ENCODE peak calls at places on chromosomes 5 and 9, in nine cellular contexts. One of them, this sample, is unnamed.

GRCh38 chr5:14305045-14305444 is 161.9 kb downstream of the TRIO start:
- DNase-seq in mucosa of descending colon: no peak
- DNase-seq in fibroblast of lung: peak; percentile 94
- DNase-seq in ovary: no peak
- DNase-seq in hepatocyte: peak; percentile 48
- DNase-seq in lower lobe of right lung: no peak
- DNase-seq in MM.1S: no peak
- DNase-seq in esophagus squamous epithelium: no peak
- DNase-seq in heart left ventricle: peak; percentile 70
- DNase-seq in this sample: no peak

GRCh38 chr5:5380298-5380697 is 42.2 kb upstream of the ICE1 start:
- DNase-seq in ovary: no peak
- DNase-seq in esophagus squamous epithelium: no peak
- DNase-seq in heart left ventricle: no peak
- DNase-seq in fibroblast of lung: no peak
- DNase-seq in hepatocyte: no peak
- DNase-seq in lower lobe of right lung: no peak
- DNase-seq in MM.1S: no peak
- DNase-seq in mucosa of descending colon: no peak
- DNase-seq in this sample: no peak

GRCh38 chr9:1173211-1173610 is 123.1 kb downstream of the DMRT2 start:
- DNase-seq in fibroblast of lung: no peak
- DNase-seq in ovary: no peak
- DNase-seq in lower lobe of right lung: no peak
- DNase-seq in mucosa of descending colon: peak; percentile 55
- DNase-seq in esophagus squamous epithelium: no peak
- DNase-seq in MM.1S: no peak
- DNase-seq in hepatocyte: no peak
- DNase-seq in heart left ventricle: no peak
- DNase-seq in this sample: no peak

GRCh38 chr5:16502866-16503265 is 37.3 kb upstream of the ZNF622 start:
- DNase-seq in ovary: no peak
- DNase-seq in esophagus squamous epithelium: no peak
- DNase-seq in heart left ventricle: no peak
- DNase-seq in hepatocyte: no peak
- DNase-seq in lower lobe of right lung: no peak
- DNase-seq in mucosa of descending colon: no peak
- DNase-seq in MM.1S: no peak
- DNase-seq in fibroblast of lung: no peak
- DNase-seq in this sample: no peak

GRCh38 chr5:14406554-14406849 is 175.1 kb upstream of the OTULINL start:
- DNase-seq in esophagus squamous epithelium: no peak
- DNase-seq in heart left ventricle: no peak
- DNase-seq in lower lobe of right lung: no peak
- DNase-seq in MM.1S: no peak
- DNase-seq in fibroblast of lung: peak; percentile 76
- DNase-seq in mucosa of descending colon: no peak
- DNase-seq in hepatocyte: peak; percentile 46
- DNase-seq in ovary: peak; percentile 37
- DNase-seq in this sample: no peak

GRCh38 chr9:115808695-115809094 is 344.9 kb upstream of the PAPPA start:
- DNase-seq in MM.1S: no peak
- DNase-seq in fibroblast of lung: peak; percentile 76
- DNase-seq in hepatocyte: no peak
- DNase-seq in ovary: no peak
- DNase-seq in lower lobe of right lung: no peak
- DNase-seq in esophagus squamous epithelium: no peak
- DNase-seq in mucosa of descending colon: peak; percentile 1
- DNase-seq in heart left ventricle: no peak
- DNase-seq in this sample: no peak

GRCh38 chr5:156396063-156396829 is 69.3 kb downstream of the SGCD start:
- DNase-seq in lower lobe of right lung: no peak
- DNase-seq in mucosa of descending colon: no peak
- DNase-seq in fibroblast of lung: no peak
- DNase-seq in esophagus squamous epithelium: no peak
- DNase-seq in heart left ventricle: no peak
- DNase-seq in MM.1S: no peak
- DNase-seq in ovary: no peak
- DNase-seq in hepatocyte: peak; percentile 13
- DNase-seq in this sample: no peak

GRCh38 chr5:107878676-107879075 is 207.9 kb upstream of the EFNA5 start:
- DNase-seq in MM.1S: no peak
- DNase-seq in ovary: no peak
- DNase-seq in esophagus squamous epithelium: no peak
- DNase-seq in mucosa of descending colon: no peak
- DNase-seq in hepatocyte: no peak
- DNase-seq in lower lobe of right lung: no peak
- DNase-seq in heart left ventricle: no peak
- DNase-seq in fibroblast of lung: no peak
- DNase-seq in this sample: no peak

GRCh38 chr5:87729786-87730185 is 317.1 kb upstream of the CCNH start:
- DNase-seq in ovary: no peak
- DNase-seq in heart left ventricle: no peak
- DNase-seq in MM.1S: no peak
- DNase-seq in hepatocyte: no peak
- DNase-seq in fibroblast of lung: no peak
- DNase-seq in lower lobe of right lung: no peak
- DNase-seq in mucosa of descending colon: no peak
- DNase-seq in esophagus squamous epithelium: no peak
- DNase-seq in this sample: no peak

GRCh38 chr5:32709789-32710334 is 1.3 kb upstream of the NPR3 start:
- DNase-seq in MM.1S: peak; percentile 81
- DNase-seq in mucosa of descending colon: peak; percentile 86
- DNase-seq in heart left ventricle: peak; percentile 76
- DNase-seq in esophagus squamous epithelium: no peak
- DNase-seq in hepatocyte: peak; percentile 80
- DNase-seq in ovary: peak; percentile 65
- DNase-seq in lower lobe of right lung: peak; percentile 70
- DNase-seq in fibroblast of lung: peak; percentile 85
- DNase-seq in this sample: peak; percentile 68

GRCh38 chr9:79686381-79687130 is 114.8 kb downstream of the TLE4 start:
- DNase-seq in ovary: no peak
- DNase-seq in fibroblast of lung: peak; percentile 71
- DNase-seq in esophagus squamous epithelium: no peak
- DNase-seq in hepatocyte: no peak
- DNase-seq in MM.1S: no peak
- DNase-seq in heart left ventricle: no peak
- DNase-seq in mucosa of descending colon: no peak
- DNase-seq in lower lobe of right lung: no peak
- DNase-seq in this sample: no peak

GRCh38 chr5:78523314-78524193 is 125.0 kb downstream of the LHFPL2 start:
- DNase-seq in lower lobe of right lung: no peak
- DNase-seq in heart left ventricle: no peak
- DNase-seq in MM.1S: no peak
- DNase-seq in hepatocyte: no peak
- DNase-seq in mucosa of descending colon: no peak
- DNase-seq in ovary: no peak
- DNase-seq in fibroblast of lung: no peak
- DNase-seq in esophagus squamous epithelium: no peak
- DNase-seq in this sample: no peak

GRCh38 chr5:87121315-87122170 is 146.1 kb upstream of the RASA1 start:
- DNase-seq in esophagus squamous epithelium: no peak
- DNase-seq in hepatocyte: no peak
- DNase-seq in MM.1S: peak; percentile 90
- DNase-seq in mucosa of descending colon: peak; percentile 14
- DNase-seq in heart left ventricle: no peak
- DNase-seq in fibroblast of lung: peak; percentile 87
- DNase-seq in lower lobe of right lung: no peak
- DNase-seq in ovary: no peak
- DNase-seq in this sample: no peak

GRCh38 chr9:110131499-110131898 is 76.5 kb downstream of the C9orf152 start:
- DNase-seq in MM.1S: no peak
- DNase-seq in fibroblast of lung: no peak
- DNase-seq in heart left ventricle: no peak
- DNase-seq in ovary: no peak
- DNase-seq in hepatocyte: no peak
- DNase-seq in mucosa of descending colon: no peak
- DNase-seq in esophagus squamous epithelium: no peak
- DNase-seq in lower lobe of right lung: no peak
- DNase-seq in this sample: no peak

GRCh38 chr5:6493681-6494454 is 45.2 kb downstream of the UBE2QL1 start:
- DNase-seq in hepatocyte: no peak
- DNase-seq in esophagus squamous epithelium: no peak
- DNase-seq in heart left ventricle: no peak
- DNase-seq in mucosa of descending colon: no peak
- DNase-seq in ovary: no peak
- DNase-seq in fibroblast of lung: no peak
- DNase-seq in MM.1S: no peak
- DNase-seq in lower lobe of right lung: no peak
- DNase-seq in this sample: no peak

GRCh38 chr5:66498791-66499207 is 97.4 kb upstream of the MAST4 start:
- DNase-seq in MM.1S: no peak
- DNase-seq in fibroblast of lung: peak; percentile 1
- DNase-seq in heart left ventricle: peak; percentile 37
- DNase-seq in hepatocyte: peak; percentile 12
- DNase-seq in mucosa of descending colon: no peak
- DNase-seq in ovary: no peak
- DNase-seq in lower lobe of right lung: no peak
- DNase-seq in esophagus squamous epithelium: no peak
- DNase-seq in this sample: peak; percentile 34

GRCh38 chr5:92641031-92641962 is 939.7 kb downstream of the NR2F1-AS1 start:
- DNase-seq in MM.1S: peak; percentile 22
- DNase-seq in esophagus squamous epithelium: no peak
- DNase-seq in lower lobe of right lung: no peak
- DNase-seq in ovary: peak; percentile 14
- DNase-seq in hepatocyte: peak; percentile 49
- DNase-seq in heart left ventricle: no peak
- DNase-seq in mucosa of descending colon: peak; percentile 25
- DNase-seq in fibroblast of lung: peak; percentile 74
- DNase-seq in this sample: peak; percentile 14

GRCh38 chr5:154757647-154758406 is 2.6 kb downstream of the LARP1 start:
- DNase-seq in hepatocyte: no peak
- DNase-seq in ovary: no peak
- DNase-seq in heart left ventricle: no peak
- DNase-seq in lower lobe of right lung: no peak
- DNase-seq in MM.1S: no peak
- DNase-seq in mucosa of descending colon: no peak
- DNase-seq in esophagus squamous epithelium: no peak
- DNase-seq in fibroblast of lung: no peak
- DNase-seq in this sample: no peak

GRCh38 chr5:158899792-158900191 is 199.9 kb downstream of the EBF1 start:
- DNase-seq in hepatocyte: no peak
- DNase-seq in fibroblast of lung: no peak
- DNase-seq in esophagus squamous epithelium: no peak
- DNase-seq in lower lobe of right lung: no peak
- DNase-seq in heart left ventricle: peak; percentile 66
- DNase-seq in mucosa of descending colon: no peak
- DNase-seq in ovary: peak; percentile 41
- DNase-seq in MM.1S: no peak
- DNase-seq in this sample: peak; percentile 29

GRCh38 chr5:92567831-92568450 is 1013.1 kb downstream of the NR2F1-AS1 start:
- DNase-seq in mucosa of descending colon: no peak
- DNase-seq in ovary: no peak
- DNase-seq in heart left ventricle: no peak
- DNase-seq in fibroblast of lung: no peak
- DNase-seq in MM.1S: no peak
- DNase-seq in lower lobe of right lung: no peak
- DNase-seq in hepatocyte: no peak
- DNase-seq in esophagus squamous epithelium: no peak
- DNase-seq in this sample: no peak

GRCh38 chr5:1883925-1884637 is 1.4 kb upstream of the IRX4 start:
- DNase-seq in mucosa of descending colon: no peak
- DNase-seq in MM.1S: no peak
- DNase-seq in heart left ventricle: no peak
- DNase-seq in hepatocyte: no peak
- DNase-seq in fibroblast of lung: no peak
- DNase-seq in ovary: no peak
- DNase-seq in esophagus squamous epithelium: no peak
- DNase-seq in lower lobe of right lung: peak; percentile 27
- DNase-seq in this sample: no peak

GRCh38 chr5:40413747-40414146 is 266.0 kb upstream of the PTGER4 start:
- DNase-seq in MM.1S: no peak
- DNase-seq in fibroblast of lung: peak; percentile 88
- DNase-seq in mucosa of descending colon: no peak
- DNase-seq in esophagus squamous epithelium: no peak
- DNase-seq in heart left ventricle: no peak
- DNase-seq in lower lobe of right lung: no peak
- DNase-seq in hepatocyte: no peak
- DNase-seq in ovary: no peak
- DNase-seq in this sample: no peak

GRCh38 chr9:13705913-13706312 is 426.4 kb upstream of the MPDZ start:
- DNase-seq in esophagus squamous epithelium: no peak
- DNase-seq in fibroblast of lung: peak; percentile 80
- DNase-seq in hepatocyte: peak; percentile 19
- DNase-seq in ovary: no peak
- DNase-seq in heart left ventricle: peak; percentile 54
- DNase-seq in mucosa of descending colon: no peak
- DNase-seq in lower lobe of right lung: no peak
- DNase-seq in MM.1S: no peak
- DNase-seq in this sample: no peak

GRCh38 chr5:135174315-135175096 is 140.5 kb upstream of the PITX1 start:
- DNase-seq in esophagus squamous epithelium: no peak
- DNase-seq in hepatocyte: no peak
- DNase-seq in fibroblast of lung: no peak
- DNase-seq in ovary: no peak
- DNase-seq in mucosa of descending colon: no peak
- DNase-seq in MM.1S: no peak
- DNase-seq in lower lobe of right lung: no peak
- DNase-seq in heart left ventricle: no peak
- DNase-seq in this sample: no peak
- TF ChIP-seq CTCF in esophagus squamous epithelium: peak; percentile 18
- TF ChIP-seq CTCF in hepatocyte: no peak
- TF ChIP-seq CTCF in fibroblast of lung: no peak
- TF ChIP-seq CTCF in ovary: no peak
- TF ChIP-seq CTCF in mucosa of descending colon: no peak
- TF ChIP-seq CTCF in MM.1S: peak; percentile 26
- TF ChIP-seq CTCF in lower lobe of right lung: no peak
- TF ChIP-seq CTCF in heart left ventricle: no peak
- TF ChIP-seq CTCF in this sample: no peak

GRCh38 chr5:172898513-172899369 is 60.5 kb upstream of the RPL26L1 start:
- DNase-seq in esophagus squamous epithelium: no peak
- DNase-seq in lower lobe of right lung: no peak
- DNase-seq in hepatocyte: no peak
- DNase-seq in MM.1S: no peak
- DNase-seq in fibroblast of lung: no peak
- DNase-seq in mucosa of descending colon: no peak
- DNase-seq in ovary: no peak
- DNase-seq in heart left ventricle: no peak
- DNase-seq in this sample: no peak
- H3K4me1 ChIP-seq in esophagus squamous epithelium: peaks cover 55% of the 10 kb centered on the region
- H3K4me1 ChIP-seq in lower lobe of right lung: peaks cover 60% of the 10 kb centered on the region
- H3K4me1 ChIP-seq in hepatocyte: peaks cover 37% of the 10 kb centered on the region
- H3K4me1 ChIP-seq in MM.1S: no peaks in the 10 kb centered on the region
- H3K4me1 ChIP-seq in fibroblast of lung: peaks cover 48% of the 10 kb centered on the region
- H3K4me1 ChIP-seq in mucosa of descending colon: peaks cover 8% of the 10 kb centered on the region
- H3K4me1 ChIP-seq in ovary: peaks cover 31% of the 10 kb centered on the region
- H3K4me1 ChIP-seq in heart left ventricle: peaks cover 62% of the 10 kb centered on the region
- H3K4me1 ChIP-seq in this sample: peaks cover 68% of the 10 kb centered on the region

GRCh38 chr5:147339313-147339712 is 104.5 kb downstream of the STK32A start:
- DNase-seq in mucosa of descending colon: no peak
- DNase-seq in heart left ventricle: no peak
- DNase-seq in fibroblast of lung: no peak
- DNase-seq in MM.1S: no peak
- DNase-seq in hepatocyte: no peak
- DNase-seq in esophagus squamous epithelium: no peak
- DNase-seq in lower lobe of right lung: no peak
- DNase-seq in ovary: no peak
- DNase-seq in this sample: no peak
- TF ChIP-seq CTCF in mucosa of descending colon: no peak
- TF ChIP-seq CTCF in heart left ventricle: no peak
- TF ChIP-seq CTCF in fibroblast of lung: no peak
- TF ChIP-seq CTCF in MM.1S: no peak
- TF ChIP-seq CTCF in hepatocyte: no peak
- TF ChIP-seq CTCF in esophagus squamous epithelium: no peak
- TF ChIP-seq CTCF in lower lobe of right lung: no peak
- TF ChIP-seq CTCF in ovary: no peak
- TF ChIP-seq CTCF in this sample: no peak

GRCh38 chr5:98927988-98928801 is 612 bp downstream of the CHD1 start:
- DNase-seq in esophagus squamous epithelium: peak; percentile 69
- DNase-seq in lower lobe of right lung: peak; percentile 73
- DNase-seq in ovary: peak; percentile 82
- DNase-seq in fibroblast of lung: peak; percentile 73
- DNase-seq in MM.1S: peak; percentile 50
- DNase-seq in mucosa of descending colon: peak; percentile 73
- DNase-seq in heart left ventricle: peak; percentile 67
- DNase-seq in hepatocyte: peak; percentile 85
- DNase-seq in this sample: peak; percentile 66
- H3K4me1 ChIP-seq in esophagus squamous epithelium: peaks cover 13% of the 10 kb centered on the region
- H3K4me1 ChIP-seq in lower lobe of right lung: peaks cover 49% of the 10 kb centered on the region
- H3K4me1 ChIP-seq in ovary: no peaks in the 10 kb centered on the region
- H3K4me1 ChIP-seq in fibroblast of lung: no peaks in the 10 kb centered on the region
- H3K4me1 ChIP-seq in MM.1S: peaks cover 10% of the 10 kb centered on the region
- H3K4me1 ChIP-seq in mucosa of descending colon: peaks cover 20% of the 10 kb centered on the region
- H3K4me1 ChIP-seq in heart left ventricle: peaks cover 58% of the 10 kb centered on the region
- H3K4me1 ChIP-seq in hepatocyte: peaks cover 5% of the 10 kb centered on the region
- H3K4me1 ChIP-seq in this sample: peaks cover 49% of the 10 kb centered on the region